ENCODE peak calls at places on chromosome 15, in nine cellular contexts. One of them, this sample, is unnamed.

GRCh38 chr15:66880380-66881155 is 178.5 kb downstream of the SMAD6 start:
- DNase-seq in immature natural killer cell: no peak
- DNase-seq in stimulated activated CD8-positive, alpha-beta memory T cell treated with anti-CD3 and anti-CD28 coated beads, Interleukin-7, amount 100 ng/mL, for 24 hours: no peak
- DNase-seq in AG08396: no peak
- DNase-seq in germinal center: no peak
- DNase-seq in activated T-helper 1 cell treated with anti-CD3 and anti-CD28 coated beads, Interleukin-2, amount 50 U/mL, for 16 hours: no peak
- DNase-seq in stimulated activated CD4-positive, alpha-beta T cell treated with anti-CD3 and anti-CD28 coated beads, Interleukin-2, amount 100 ng/mL, for 48 hours: no peak
- DNase-seq in ELR: no peak
- DNase-seq in globus pallidus: no peak
- DNase-seq in this sample: no peak

GRCh38 chr15:25710184-25710583 is 152.9 kb downstream of the ATP10A start:
- DNase-seq in activated T-helper 1 cell treated with anti-CD3 and anti-CD28 coated beads, Interleukin-2, amount 50 U/mL, for 16 hours: no peak
- DNase-seq in ELR: no peak
- DNase-seq in immature natural killer cell: peak
- DNase-seq in globus pallidus: no peak
- DNase-seq in stimulated activated CD4-positive, alpha-beta T cell treated with anti-CD3 and anti-CD28 coated beads, Interleukin-2, amount 100 ng/mL, for 48 hours: peak
- DNase-seq in stimulated activated CD8-positive, alpha-beta memory T cell treated with anti-CD3 and anti-CD28 coated beads, Interleukin-7, amount 100 ng/mL, for 24 hours: no peak
- DNase-seq in AG08396: peak
- DNase-seq in germinal center: peak
- DNase-seq in this sample: peak

GRCh38 chr15:27601239-27601942 is 497.7 kb downstream of the OCA2 start:
- DNase-seq in stimulated activated CD4-positive, alpha-beta T cell treated with anti-CD3 and anti-CD28 coated beads, Interleukin-2, amount 100 ng/mL, for 48 hours: no peak
- DNase-seq in activated T-helper 1 cell treated with anti-CD3 and anti-CD28 coated beads, Interleukin-2, amount 50 U/mL, for 16 hours: no peak
- DNase-seq in ELR: no peak
- DNase-seq in AG08396: no peak
- DNase-seq in globus pallidus: peak
- DNase-seq in germinal center: no peak
- DNase-seq in stimulated activated CD8-positive, alpha-beta memory T cell treated with anti-CD3 and anti-CD28 coated beads, Interleukin-7, amount 100 ng/mL, for 24 hours: no peak
- DNase-seq in immature natural killer cell: no peak
- DNase-seq in this sample: no peak

GRCh38 chr15:67125589-67126502 is 60.4 kb downstream of the SMAD3 start:
- DNase-seq in AG08396: peak
- DNase-seq in immature natural killer cell: no peak
- DNase-seq in globus pallidus: no peak
- DNase-seq in stimulated activated CD4-positive, alpha-beta T cell treated with anti-CD3 and anti-CD28 coated beads, Interleukin-2, amount 100 ng/mL, for 48 hours: no peak
- DNase-seq in stimulated activated CD8-positive, alpha-beta memory T cell treated with anti-CD3 and anti-CD28 coated beads, Interleukin-7, amount 100 ng/mL, for 24 hours: no peak
- DNase-seq in germinal center: no peak
- DNase-seq in ELR: peak
- DNase-seq in activated T-helper 1 cell treated with anti-CD3 and anti-CD28 coated beads, Interleukin-2, amount 50 U/mL, for 16 hours: no peak
- DNase-seq in this sample: no peak

GRCh38 chr15:33737687-33738606 is 230.3 kb upstream of the CHRM5 start:
- DNase-seq in globus pallidus: no peak
- DNase-seq in stimulated activated CD4-positive, alpha-beta T cell treated with anti-CD3 and anti-CD28 coated beads, Interleukin-2, amount 100 ng/mL, for 48 hours: peak
- DNase-seq in ELR: peak
- DNase-seq in immature natural killer cell: no peak
- DNase-seq in activated T-helper 1 cell treated with anti-CD3 and anti-CD28 coated beads, Interleukin-2, amount 50 U/mL, for 16 hours: no peak
- DNase-seq in stimulated activated CD8-positive, alpha-beta memory T cell treated with anti-CD3 and anti-CD28 coated beads, Interleukin-7, amount 100 ng/mL, for 24 hours: no peak
- DNase-seq in germinal center: peak
- DNase-seq in AG08396: peak
- DNase-seq in this sample: no peak

GRCh38 chr15:100778831-100779288 is 100.8 kb upstream of the ALDH1A3 start:
- DNase-seq in germinal center: no peak
- DNase-seq in ELR: no peak
- DNase-seq in stimulated activated CD8-positive, alpha-beta memory T cell treated with anti-CD3 and anti-CD28 coated beads, Interleukin-7, amount 100 ng/mL, for 24 hours: no peak
- DNase-seq in stimulated activated CD4-positive, alpha-beta T cell treated with anti-CD3 and anti-CD28 coated beads, Interleukin-2, amount 100 ng/mL, for 48 hours: no peak
- DNase-seq in globus pallidus: no peak
- DNase-seq in immature natural killer cell: no peak
- DNase-seq in activated T-helper 1 cell treated with anti-CD3 and anti-CD28 coated beads, Interleukin-2, amount 50 U/mL, for 16 hours: no peak
- DNase-seq in AG08396: no peak
- DNase-seq in this sample: peak

GRCh38 chr15:79872358-79873017 is 24.3 kb downstream of the MTHFS start:
- DNase-seq in germinal center: no peak
- DNase-seq in activated T-helper 1 cell treated with anti-CD3 and anti-CD28 coated beads, Interleukin-2, amount 50 U/mL, for 16 hours: no peak
- DNase-seq in immature natural killer cell: peak
- DNase-seq in AG08396: no peak
- DNase-seq in stimulated activated CD8-positive, alpha-beta memory T cell treated with anti-CD3 and anti-CD28 coated beads, Interleukin-7, amount 100 ng/mL, for 24 hours: no peak
- DNase-seq in ELR: peak
- DNase-seq in globus pallidus: no peak
- DNase-seq in stimulated activated CD4-positive, alpha-beta T cell treated with anti-CD3 and anti-CD28 coated beads, Interleukin-2, amount 100 ng/mL, for 48 hours: no peak
- DNase-seq in this sample: no peak

GRCh38 chr15:67836134-67836455 is 3.8 kb downstream of the RNU6-1 start:
- DNase-seq in globus pallidus: no peak
- DNase-seq in ELR: peak
- DNase-seq in stimulated activated CD8-positive, alpha-beta memory T cell treated with anti-CD3 and anti-CD28 coated beads, Interleukin-7, amount 100 ng/mL, for 24 hours: no peak
- DNase-seq in AG08396: peak
- DNase-seq in activated T-helper 1 cell treated with anti-CD3 and anti-CD28 coated beads, Interleukin-2, amount 50 U/mL, for 16 hours: no peak
- DNase-seq in immature natural killer cell: no peak
- DNase-seq in germinal center: no peak
- DNase-seq in stimulated activated CD4-positive, alpha-beta T cell treated with anti-CD3 and anti-CD28 coated beads, Interleukin-2, amount 100 ng/mL, for 48 hours: no peak
- DNase-seq in this sample: no peak

GRCh38 chr15:75720787-75721461 is 8.3 kb upstream of the CSPG4 start:
- DNase-seq in AG08396: no peak
- DNase-seq in immature natural killer cell: peak
- DNase-seq in globus pallidus: no peak
- DNase-seq in germinal center: peak
- DNase-seq in stimulated activated CD8-positive, alpha-beta memory T cell treated with anti-CD3 and anti-CD28 coated beads, Interleukin-7, amount 100 ng/mL, for 24 hours: peak
- DNase-seq in ELR: peak
- DNase-seq in stimulated activated CD4-positive, alpha-beta T cell treated with anti-CD3 and anti-CD28 coated beads, Interleukin-2, amount 100 ng/mL, for 48 hours: peak
- DNase-seq in activated T-helper 1 cell treated with anti-CD3 and anti-CD28 coated beads, Interleukin-2, amount 50 U/mL, for 16 hours: no peak
- DNase-seq in this sample: peak

GRCh38 chr15:92071030-92071644 is 217.6 kb downstream of the SLCO3A1 start:
- DNase-seq in immature natural killer cell: no peak
- DNase-seq in activated T-helper 1 cell treated with anti-CD3 and anti-CD28 coated beads, Interleukin-2, amount 50 U/mL, for 16 hours: no peak
- DNase-seq in AG08396: no peak
- DNase-seq in ELR: no peak
- DNase-seq in stimulated activated CD4-positive, alpha-beta T cell treated with anti-CD3 and anti-CD28 coated beads, Interleukin-2, amount 100 ng/mL, for 48 hours: no peak
- DNase-seq in stimulated activated CD8-positive, alpha-beta memory T cell treated with anti-CD3 and anti-CD28 coated beads, Interleukin-7, amount 100 ng/mL, for 24 hours: no peak
- DNase-seq in germinal center: no peak
- DNase-seq in globus pallidus: no peak
- DNase-seq in this sample: no peak

GRCh38 chr15:80779658-80780415 is 667 bp downstream of the CEMIP start:
- DNase-seq in germinal center: no peak
- DNase-seq in ELR: peak
- DNase-seq in immature natural killer cell: no peak
- DNase-seq in globus pallidus: no peak
- DNase-seq in AG08396: peak
- DNase-seq in stimulated activated CD8-positive, alpha-beta memory T cell treated with anti-CD3 and anti-CD28 coated beads, Interleukin-7, amount 100 ng/mL, for 24 hours: no peak
- DNase-seq in stimulated activated CD4-positive, alpha-beta T cell treated with anti-CD3 and anti-CD28 coated beads, Interleukin-2, amount 100 ng/mL, for 48 hours: no peak
- DNase-seq in activated T-helper 1 cell treated with anti-CD3 and anti-CD28 coated beads, Interleukin-2, amount 50 U/mL, for 16 hours: no peak
- DNase-seq in this sample: no peak

GRCh38 chr15:69590201-69590600 is 137.6 kb downstream of the RPLP1 start:
- DNase-seq in ELR: no peak
- DNase-seq in globus pallidus: no peak
- DNase-seq in AG08396: no peak
- DNase-seq in stimulated activated CD4-positive, alpha-beta T cell treated with anti-CD3 and anti-CD28 coated beads, Interleukin-2, amount 100 ng/mL, for 48 hours: no peak
- DNase-seq in activated T-helper 1 cell treated with anti-CD3 and anti-CD28 coated beads, Interleukin-2, amount 50 U/mL, for 16 hours: no peak
- DNase-seq in stimulated activated CD8-positive, alpha-beta memory T cell treated with anti-CD3 and anti-CD28 coated beads, Interleukin-7, amount 100 ng/mL, for 24 hours: no peak
- DNase-seq in immature natural killer cell: no peak
- DNase-seq in germinal center: no peak
- DNase-seq in this sample: no peak

GRCh38 chr15:58467121-58467721 is 35.4 kb downstream of the LIPC start:
- DNase-seq in stimulated activated CD8-positive, alpha-beta memory T cell treated with anti-CD3 and anti-CD28 coated beads, Interleukin-7, amount 100 ng/mL, for 24 hours: no peak
- DNase-seq in globus pallidus: no peak
- DNase-seq in activated T-helper 1 cell treated with anti-CD3 and anti-CD28 coated beads, Interleukin-2, amount 50 U/mL, for 16 hours: no peak
- DNase-seq in AG08396: no peak
- DNase-seq in stimulated activated CD4-positive, alpha-beta T cell treated with anti-CD3 and anti-CD28 coated beads, Interleukin-2, amount 100 ng/mL, for 48 hours: no peak
- DNase-seq in ELR: no peak
- DNase-seq in germinal center: no peak
- DNase-seq in immature natural killer cell: no peak
- DNase-seq in this sample: no peak

GRCh38 chr15:69648215-69648614 is 195.6 kb downstream of the RPLP1 start:
- DNase-seq in immature natural killer cell: no peak
- DNase-seq in germinal center: no peak
- DNase-seq in ELR: no peak
- DNase-seq in stimulated activated CD4-positive, alpha-beta T cell treated with anti-CD3 and anti-CD28 coated beads, Interleukin-2, amount 100 ng/mL, for 48 hours: no peak
- DNase-seq in AG08396: no peak
- DNase-seq in stimulated activated CD8-positive, alpha-beta memory T cell treated with anti-CD3 and anti-CD28 coated beads, Interleukin-7, amount 100 ng/mL, for 24 hours: no peak
- DNase-seq in activated T-helper 1 cell treated with anti-CD3 and anti-CD28 coated beads, Interleukin-2, amount 50 U/mL, for 16 hours: no peak
- DNase-seq in globus pallidus: no peak
- DNase-seq in this sample: peak